ENCODE peak calls at places on chromosomes 11 and 22, in seven cellular contexts. H is HCT116, Z is H1, Y is GM12878, N is K562, F is A549, S is HepG2. O is an unnamed sample.
A peak's percentile ranks its signal among the peaks of the same experiment; 100 is the strongest.

GRCh38 chr11:70016666-70017347 is 61.3 kb upstream of the ANO1 start:
- DNase-seq in H (peak; percentile 76), Z (no peak), Y (no peak), N (no peak), F (no peak), S (no peak), O (peak; percentile 4)

GRCh38 chr11:36123353-36124220 is 165.6 kb downstream of the COMMD9 start:
- DNase-seq in H (no peak), Z (no peak), Y (no peak), N (no peak), F (no peak), S (no peak), O (no peak)

GRCh38 chr11:109735139-109735538 is 313.1 kb downstream of the C11orf87 start:
- DNase-seq in H (no peak), Z (no peak), Y (no peak), N (no peak), F (no peak), S (no peak), O (no peak)

GRCh38 chr11:36073411-36074203 is 129.7 kb downstream of the LDLRAD3 start:
- DNase-seq in H (no peak), Z (no peak), Y (no peak), N (no peak), F (no peak), S (no peak), O (peak; percentile 90)

GRCh38 chr11:127451852-127452251 is 451.3 kb upstream of the KIRREL3 start:
- DNase-seq in H (no peak), Z (no peak), Y (no peak), N (no peak), F (no peak), S (no peak), O (no peak)

GRCh38 chr11:65500262-65501004 is 1.6 kb downstream of the MALAT1 start:
- DNase-seq in H (no peak), Z (no peak), Y (no peak), N (no peak), F (no peak), S (no peak), O (peak; percentile 60)

GRCh38 chr11:36376888-36377758 is 81.0 kb downstream of the PRR5L start:
- DNase-seq in H (no peak), Z (peak; percentile 86), Y (no peak), N (no peak), F (peak; percentile 52), S (no peak), O (peak; percentile 35)

GRCh38 chr11:114281388-114281956 is 14.7 kb upstream of the NNMT start:
- DNase-seq in H (no peak), Z (no peak), Y (no peak), N (no peak), F (no peak), S (no peak), O (peak; percentile 62)

GRCh38 chr11:36775157-36775556 is 177.1 kb upstream of the RAG2 start:
- DNase-seq in H (no peak), Z (no peak), Y (no peak), N (no peak), F (no peak), S (no peak), O (no peak)

GRCh38 chr11:95135880-95136279 is 46.2 kb downstream of the ENDOD1 start:
- DNase-seq in H (no peak), Z (no peak), Y (no peak), N (no peak), F (no peak), S (no peak), O (no peak)

GRCh38 chr11:45073575-45074225 is 72.7 kb upstream of the PRDM11 start:
- DNase-seq in H (no peak), Z (no peak), Y (no peak), N (no peak), F (no peak), S (no peak), O (no peak)

GRCh38 chr11:65698205-65698604 is 13.8 kb upstream of the KAT5 start:
- DNase-seq in H (no peak), Z (no peak), Y (no peak), N (no peak), F (no peak), S (no peak), O (peak; percentile 56)

GRCh38 chr22:28562324-28562723 is 117.3 kb downstream of the TTC28 start:
- DNase-seq in H (no peak), Z (no peak), Y (no peak), N (no peak), F (no peak), S (no peak), O (no peak)

GRCh38 chr11:65431452-65432132 is 9.0 kb downstream of the NEAT1 start:
- DNase-seq in H (no peak), Z (no peak), Y (no peak), N (no peak), F (no peak), S (no peak), O (peak; percentile 35)

GRCh38 chr11:73335204-73335923 is 27.3 kb downstream of the ARHGEF17 start:
- DNase-seq in H (peak; percentile 33), Z (peak; percentile 98), Y (no peak), N (peak; percentile 87), F (peak; percentile 93), S (peak; percentile 68), O (peak; percentile 88)

GRCh38 chr11:101470881-101471535 is 112.8 kb downstream of the TRPC6 start:
- DNase-seq in H (no peak), Z (no peak), Y (no peak), N (no peak), F (no peak), S (peak; percentile 25), O (no peak)
- H3K4me2 ChIP-seq in H (no peak overlapping the region), Z (no peak overlapping the region), Y (no peak overlapping the region), N (no peak overlapping the region), F (peak overlapping the region; percentile 52), S (no peak overlapping the region), O (no peak overlapping the region)

GRCh38 chr22:23383491-23384450 is 196.3 kb downstream of the IGLL1 start:
- DNase-seq in H (no peak), Z (peak; percentile 72), Y (no peak), N (no peak), F (no peak), S (no peak), O (no peak)
- TF ChIP-seq MAX in H (no peak), Z (no peak), Y (no peak), N (no peak), F (no peak), S (no peak), O (no peak)

DNA sequence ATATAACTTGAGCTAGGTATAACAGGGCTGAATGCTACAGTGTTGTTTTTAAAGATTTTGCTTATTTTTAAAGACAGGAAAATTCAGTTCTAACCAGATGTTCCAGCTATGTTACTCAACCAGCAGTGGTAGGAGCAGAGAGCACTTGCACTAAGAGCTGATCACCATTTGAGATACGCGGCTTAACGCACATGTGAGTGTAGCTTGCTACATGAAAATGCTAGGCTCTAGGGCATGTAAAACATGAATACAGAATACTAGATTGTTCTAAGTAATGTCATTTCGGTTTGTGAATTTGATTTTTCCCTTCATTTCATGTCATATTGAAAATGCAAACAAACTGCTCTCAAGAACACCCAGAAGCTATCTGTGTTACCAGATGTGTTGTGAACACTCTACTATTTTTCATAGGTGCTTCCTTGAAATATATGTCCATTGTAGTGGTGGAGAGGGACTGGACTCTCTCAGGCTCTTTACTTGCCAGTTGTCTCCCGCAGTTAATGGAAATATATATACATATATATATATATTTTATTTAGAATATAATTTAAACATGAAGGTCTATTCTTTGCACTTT is 10.8 kb upstream of the TECTA start:
- DNase-seq in H (no peak), Z (no peak), Y (no peak), N (no peak), F (no peak), S (no peak), O (no peak)
- TF ChIP-seq POLR2A in H (no peak), Z (no peak), Y (no peak), N (no peak), F (no peak), S (no peak), O (no peak)

DNA sequence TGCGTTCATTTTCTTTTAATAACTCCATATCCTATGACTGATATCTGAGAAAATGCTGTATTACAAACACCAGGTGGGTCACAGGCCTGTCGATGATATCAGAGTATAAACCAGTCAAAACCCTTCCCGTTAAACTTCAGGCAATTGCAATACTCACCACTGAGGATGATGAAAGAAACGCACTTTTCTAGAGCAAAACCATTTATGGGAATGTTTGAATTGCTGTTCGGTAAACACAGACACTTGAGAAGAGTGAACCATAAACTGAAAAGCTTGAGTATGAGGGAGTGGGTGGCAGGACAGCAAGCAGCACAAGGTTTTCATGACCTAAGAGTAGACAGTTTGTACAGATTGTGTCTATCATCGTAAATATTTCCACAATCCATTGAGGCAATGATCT is 139.8 kb upstream of the CEP126 start:
- DNase-seq in H (no peak), Z (no peak), Y (no peak), N (no peak), F (no peak), S (no peak), O (no peak)
- H3K4me2 ChIP-seq in H (no peak overlapping the region), Z (no peak overlapping the region), Y (no peak overlapping the region), N (no peak overlapping the region), F (no peak overlapping the region), S (no peak overlapping the region), O (no peak overlapping the region)

GRCh38 chr11:19076744-19077589 is 16.4 kb upstream of the MRGPRX2 start:
- DNase-seq in H (peak; percentile 31), Z (peak; percentile 91), Y (no peak), N (peak; percentile 74), F (peak; percentile 44), S (peak; percentile 32), O (peak; percentile 75)
- TF ChIP-seq MAX in H (no peak), Z (no peak), Y (no peak), N (no peak), F (no peak), S (no peak), O (no peak)

DNA sequence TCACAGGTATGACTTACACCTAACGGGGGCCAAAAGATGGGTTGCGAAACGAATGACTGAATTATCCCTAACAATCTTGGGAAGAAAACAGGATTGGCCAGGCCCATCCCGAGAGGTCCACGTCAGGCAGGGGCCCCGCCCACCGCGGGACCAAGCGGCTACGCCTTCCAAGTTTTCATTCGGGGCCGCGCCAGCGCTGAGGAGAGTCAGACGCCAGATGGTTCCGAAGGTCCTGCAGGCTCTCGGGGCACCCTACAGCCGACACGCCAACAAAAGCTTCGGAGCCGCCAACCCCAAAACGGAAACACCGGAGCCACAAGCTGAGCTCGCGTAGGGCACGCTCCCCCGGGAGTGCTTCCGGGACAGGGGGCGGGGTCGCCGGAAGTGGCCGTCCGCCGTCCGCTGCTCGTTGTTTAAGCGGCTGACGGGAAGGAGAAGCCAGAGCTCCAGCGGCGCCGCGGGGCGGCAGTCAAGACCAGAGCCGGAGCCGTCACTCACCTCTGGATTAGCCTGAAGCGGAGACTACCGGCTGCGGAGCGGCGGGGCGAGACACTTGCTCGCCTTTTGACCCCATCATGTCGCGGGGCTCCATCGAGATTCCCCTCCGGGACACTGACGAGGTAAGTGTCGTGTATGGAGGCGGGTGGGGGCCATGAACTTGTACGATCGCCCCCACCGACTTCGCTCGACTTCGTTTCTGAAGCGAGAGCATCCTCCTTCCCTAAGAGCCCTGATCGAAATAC is at the start of gene CTR9:
- DNase-seq in H (peak; percentile 83), Z (peak; percentile 95), Y (peak; percentile 68), N (peak; percentile 80), F (peak; percentile 85), S (peak; percentile 87), O (peak; percentile 96)
- TF ChIP-seq POLR2A in H (peak; percentile 68), Z (peak; percentile 94), Y (peak; percentile 99), N (peak; percentile 93), F (peak; percentile 76), S (peak; percentile 93), O (peak; percentile 98)

O was measured in endothelial cell of umbilical vein.